ENCODE peak calls at places on chromosomes 12 and 14, in five cellular contexts. One of them, this sample, is unnamed.

GRCh38 chr14:23602181-23603095 is 23.8 kb upstream of the JPH4 start:
- DNase-seq in heart right ventricle: no peak
- DNase-seq in Karpas-422: no peak
- DNase-seq in MM.1S: no peak
- DNase-seq in heart left ventricle: no peak
- DNase-seq in this sample: no peak

GRCh38 chr12:121295746-121296617 is 527 bp downstream of the CAMKK2 start:
- DNase-seq in heart left ventricle: peak; percentile 33
- DNase-seq in heart right ventricle: peak; percentile 34
- DNase-seq in Karpas-422: peak; percentile 60
- DNase-seq in MM.1S: peak; percentile 6
- DNase-seq in this sample: no peak

GRCh38 chr14:95256011-95256775 is 63.5 kb downstream of the CLMN start:
- DNase-seq in heart left ventricle: no peak
- DNase-seq in heart right ventricle: no peak
- DNase-seq in Karpas-422: no peak
- DNase-seq in MM.1S: no peak
- DNase-seq in this sample: no peak

GRCh38 chr12:119006749-119007148 is 25.4 kb downstream of the SRRM4 start:
- DNase-seq in Karpas-422: no peak
- DNase-seq in heart left ventricle: no peak
- DNase-seq in heart right ventricle: no peak
- DNase-seq in MM.1S: no peak
- DNase-seq in this sample: no peak

GRCh38 chr12:2027379-2027778 is 23.1 kb upstream of the DCP1B start:
- DNase-seq in MM.1S: no peak
- DNase-seq in Karpas-422: no peak
- DNase-seq in heart left ventricle: no peak
- DNase-seq in heart right ventricle: no peak
- DNase-seq in this sample: no peak

GRCh38 chr14:51093371-51094281 is 1.3 kb downstream of the TRIM9 start:
- DNase-seq in MM.1S: no peak
- DNase-seq in Karpas-422: peak; percentile 73
- DNase-seq in heart right ventricle: no peak
- DNase-seq in heart left ventricle: no peak
- DNase-seq in this sample: no peak

GRCh38 chr12:70360218-70360617 is 5.9 kb upstream of the KCNMB4 start:
- DNase-seq in MM.1S: no peak
- DNase-seq in heart right ventricle: no peak
- DNase-seq in Karpas-422: peak; percentile 75
- DNase-seq in heart left ventricle: no peak
- DNase-seq in this sample: no peak

GRCh38 chr14:36217732-36218131 is 41.2 kb upstream of the PTCSC3 start:
- DNase-seq in heart right ventricle: no peak
- DNase-seq in Karpas-422: no peak
- DNase-seq in heart left ventricle: no peak
- DNase-seq in MM.1S: no peak
- DNase-seq in this sample: no peak

GRCh38 chr14:74563621-74564159 is 48.3 kb downstream of the LTBP2 start:
- DNase-seq in heart right ventricle: no peak
- DNase-seq in Karpas-422: no peak
- DNase-seq in heart left ventricle: no peak
- DNase-seq in MM.1S: no peak
- DNase-seq in this sample: no peak

GRCh38 chr12:103401421-103401820 is 94.3 kb downstream of the C12orf42 start:
- DNase-seq in MM.1S: no peak
- DNase-seq in heart left ventricle: no peak
- DNase-seq in Karpas-422: no peak
- DNase-seq in heart right ventricle: no peak
- DNase-seq in this sample: no peak

GRCh38 chr14:104870368-104871144 is 5.5 kb downstream of the CEP170B start:
- DNase-seq in MM.1S: no peak
- DNase-seq in heart left ventricle: no peak
- DNase-seq in heart right ventricle: no peak
- DNase-seq in Karpas-422: peak; percentile 80
- DNase-seq in this sample: peak; percentile 58

GRCh38 chr12:91511795-91512420 is 329.3 kb upstream of the DCN start:
- DNase-seq in heart right ventricle: no peak
- DNase-seq in Karpas-422: no peak
- DNase-seq in heart left ventricle: no peak
- DNase-seq in MM.1S: no peak
- DNase-seq in this sample: no peak

GRCh38 chr14:97719931-97720330 is 922.7 kb downstream of the VRK1 start:
- DNase-seq in MM.1S: no peak
- DNase-seq in heart left ventricle: no peak
- DNase-seq in heart right ventricle: no peak
- DNase-seq in Karpas-422: no peak
- DNase-seq in this sample: no peak

GRCh38 chr14:95562892-95563685 is 28.2 kb downstream of the GLRX5 start:
- DNase-seq in MM.1S: no peak
- DNase-seq in heart right ventricle: no peak
- DNase-seq in Karpas-422: peak; percentile 53
- DNase-seq in heart left ventricle: no peak
- DNase-seq in this sample: no peak

GRCh38 chr12:121632069-121632970 is 6.0 kb downstream of the ORAI1 start:
- DNase-seq in MM.1S: no peak
- DNase-seq in Karpas-422: no peak
- DNase-seq in heart left ventricle: no peak
- DNase-seq in heart right ventricle: no peak
- DNase-seq in this sample: no peak

GRCh38 chr14:85702191-85702590 is 172.2 kb downstream of the FLRT2 start:
- DNase-seq in MM.1S: no peak
- DNase-seq in Karpas-422: no peak
- DNase-seq in heart left ventricle: no peak
- DNase-seq in heart right ventricle: no peak
- DNase-seq in this sample: no peak

GRCh38 chr14:102427642-102428041 is 64.9 kb downstream of the TECPR2 start:
- DNase-seq in heart left ventricle: no peak
- DNase-seq in heart right ventricle: no peak
- DNase-seq in Karpas-422: no peak
- DNase-seq in MM.1S: no peak
- DNase-seq in this sample: no peak

GRCh38 chr14:21498540-21499526 is 12.3 kb downstream of the METTL3 start:
- DNase-seq in heart left ventricle: no peak
- DNase-seq in heart right ventricle: no peak
- DNase-seq in Karpas-422: peak; percentile 86
- DNase-seq in MM.1S: peak; percentile 27
- DNase-seq in this sample: no peak

GRCh38 chr14:77570706-77571293 is 45.6 kb downstream of the SPTLC2 start:
- DNase-seq in heart left ventricle: no peak
- DNase-seq in heart right ventricle: no peak
- DNase-seq in MM.1S: no peak
- DNase-seq in Karpas-422: no peak
- DNase-seq in this sample: no peak

GRCh38 chr12:69655616-69656336 is 43.3 kb downstream of the BEST3 start:
- DNase-seq in heart right ventricle: no peak
- DNase-seq in heart left ventricle: no peak
- DNase-seq in MM.1S: no peak
- DNase-seq in Karpas-422: no peak
- DNase-seq in this sample: no peak

GRCh38 chr12:51388826-51389225 is 2.4 kb downstream of the GALNT6 start:
- DNase-seq in heart left ventricle: no peak
- DNase-seq in Karpas-422: no peak
- DNase-seq in MM.1S: no peak
- DNase-seq in heart right ventricle: no peak
- DNase-seq in this sample: no peak

GRCh38 chr14:31834616-31835015 is 242.5 kb upstream of the ARHGAP5 start:
- DNase-seq in heart left ventricle: no peak
- DNase-seq in heart right ventricle: no peak
- DNase-seq in MM.1S: no peak
- DNase-seq in Karpas-422: no peak
- DNase-seq in this sample: no peak

GRCh38 chr14:35944847-35945246 is 118.7 kb downstream of the BRMS1L start:
- DNase-seq in heart right ventricle: no peak
- DNase-seq in Karpas-422: peak; percentile 73
- DNase-seq in heart left ventricle: no peak
- DNase-seq in MM.1S: peak; percentile 12
- DNase-seq in this sample: no peak

GRCh38 chr12:46524778-46525177 is 152.2 kb upstream of the SLC38A2 start:
- DNase-seq in heart right ventricle: peak; percentile 95
- DNase-seq in MM.1S: no peak
- DNase-seq in Karpas-422: no peak
- DNase-seq in heart left ventricle: peak; percentile 92
- DNase-seq in this sample: no peak

GRCh38 chr12:46523446-46523845 is 150.9 kb upstream of the SLC38A2 start:
- DNase-seq in heart right ventricle: no peak
- DNase-seq in Karpas-422: no peak
- DNase-seq in MM.1S: no peak
- DNase-seq in heart left ventricle: no peak
- DNase-seq in this sample: no peak

GRCh38 chr12:46521145-46521544 is 148.6 kb upstream of the SLC38A2 start:
- DNase-seq in Karpas-422: no peak
- DNase-seq in MM.1S: no peak
- DNase-seq in heart right ventricle: no peak
- DNase-seq in heart left ventricle: no peak
- DNase-seq in this sample: no peak

GRCh38 chr12:46523863-46524770 is 151.5 kb upstream of the SLC38A2 start:
- DNase-seq in MM.1S: peak; percentile 97
- DNase-seq in heart left ventricle: no peak
- DNase-seq in heart right ventricle: no peak
- DNase-seq in Karpas-422: no peak
- DNase-seq in this sample: peak; percentile 35

DNA sequence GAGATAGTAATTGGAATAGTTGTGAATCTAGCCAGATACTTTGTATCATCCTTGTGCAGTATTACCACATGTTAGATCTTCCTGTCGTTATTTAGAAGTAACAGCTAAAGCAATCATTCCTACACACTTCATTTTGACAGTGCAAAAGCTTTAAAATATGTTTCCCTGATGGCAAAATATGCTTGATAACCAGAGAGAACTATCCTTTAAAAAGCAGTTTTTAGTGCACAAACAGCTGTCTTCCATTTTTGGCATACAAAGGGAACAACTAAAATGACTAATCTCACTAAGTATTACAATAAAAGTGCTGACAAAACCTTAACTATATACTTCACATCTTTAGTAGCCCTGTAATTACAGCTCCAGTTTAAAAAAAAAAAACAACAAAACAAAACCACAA is 149.6 kb upstream of the SLC38A2 start:
- DNase-seq in heart left ventricle: no peak
- DNase-seq in heart right ventricle: no peak
- DNase-seq in MM.1S: no peak
- DNase-seq in Karpas-422: no peak
- DNase-seq in this sample: no peak
- H3K27ac ChIP-seq in heart left ventricle: no peak overlapping the region
- H3K27ac ChIP-seq in heart right ventricle: no peak overlapping the region
- H3K27ac ChIP-seq in MM.1S: no peak overlapping the region
- H3K27ac ChIP-seq in Karpas-422: no peak overlapping the region
- H3K27ac ChIP-seq in this sample: no peak overlapping the region

GRCh38 chr14:99740411-99740810 is 52.8 kb upstream of the EML1 start:
- DNase-seq in heart left ventricle: peak; percentile 61
- DNase-seq in MM.1S: no peak
- DNase-seq in Karpas-422: no peak
- DNase-seq in heart right ventricle: peak; percentile 61
- DNase-seq in this sample: no peak

GRCh38 chr14:99742074-99742473 is 51.1 kb upstream of the EML1 start:
- DNase-seq in MM.1S: no peak
- DNase-seq in heart right ventricle: no peak
- DNase-seq in Karpas-422: peak; percentile 52
- DNase-seq in heart left ventricle: no peak
- DNase-seq in this sample: no peak

GRCh38 chr14:99742509-99743487 is 50.4 kb upstream of the EML1 start:
- DNase-seq in heart left ventricle: no peak
- DNase-seq in Karpas-422: no peak
- DNase-seq in heart right ventricle: no peak
- DNase-seq in MM.1S: no peak
- DNase-seq in this sample: no peak

GRCh38 chr14:99744199-99744872 is 48.9 kb upstream of the EML1 start:
- DNase-seq in Karpas-422: no peak
- DNase-seq in MM.1S: no peak
- DNase-seq in heart left ventricle: no peak
- DNase-seq in heart right ventricle: no peak
- DNase-seq in this sample: no peak

DNA sequence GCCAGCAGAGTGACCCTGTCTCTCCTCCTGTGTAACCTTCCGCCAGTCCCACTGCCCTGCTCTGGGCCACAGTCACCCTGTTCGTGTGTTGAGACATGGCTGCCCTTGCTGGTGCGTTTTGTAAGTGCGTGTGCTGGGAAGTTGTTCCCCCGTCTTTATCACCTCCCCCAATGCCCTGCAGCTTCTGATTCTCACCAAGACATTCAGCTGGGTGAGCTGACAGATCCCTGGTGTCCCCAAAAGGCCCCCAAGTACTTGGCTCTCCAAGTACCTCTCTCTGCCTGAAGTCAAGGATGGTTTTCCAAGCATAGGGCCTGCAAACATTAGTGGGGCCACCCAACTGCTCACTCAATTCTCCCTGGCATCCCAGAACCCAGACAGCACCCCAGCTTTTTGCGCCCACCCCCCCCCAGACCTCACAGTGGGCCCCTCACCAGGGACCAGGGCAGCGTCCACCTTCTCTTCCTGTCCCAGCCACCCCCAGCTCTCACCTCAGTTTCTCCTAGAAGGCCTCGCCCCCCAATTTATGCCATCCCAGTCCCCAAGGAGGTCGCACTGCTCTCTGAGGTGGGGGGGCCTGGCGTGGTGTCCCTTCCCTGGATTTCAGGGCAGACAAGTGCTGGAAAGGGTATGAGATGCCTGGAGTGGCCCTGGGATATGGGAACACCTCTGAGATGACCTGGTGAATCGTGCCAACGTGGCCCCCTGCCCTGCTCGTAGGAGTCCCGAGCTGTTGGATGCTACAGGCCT is 51.8 kb upstream of the EML1 start:
- DNase-seq in MM.1S: no peak
- DNase-seq in Karpas-422: no peak
- DNase-seq in heart right ventricle: no peak
- DNase-seq in heart left ventricle: no peak
- DNase-seq in this sample: no peak
- H3K27ac ChIP-seq in MM.1S: no peak overlapping the region
- H3K27ac ChIP-seq in Karpas-422: no peak overlapping the region
- H3K27ac ChIP-seq in heart right ventricle: no peak overlapping the region
- H3K27ac ChIP-seq in heart left ventricle: no peak overlapping the region
- H3K27ac ChIP-seq in this sample: no peak overlapping the region

DNA sequence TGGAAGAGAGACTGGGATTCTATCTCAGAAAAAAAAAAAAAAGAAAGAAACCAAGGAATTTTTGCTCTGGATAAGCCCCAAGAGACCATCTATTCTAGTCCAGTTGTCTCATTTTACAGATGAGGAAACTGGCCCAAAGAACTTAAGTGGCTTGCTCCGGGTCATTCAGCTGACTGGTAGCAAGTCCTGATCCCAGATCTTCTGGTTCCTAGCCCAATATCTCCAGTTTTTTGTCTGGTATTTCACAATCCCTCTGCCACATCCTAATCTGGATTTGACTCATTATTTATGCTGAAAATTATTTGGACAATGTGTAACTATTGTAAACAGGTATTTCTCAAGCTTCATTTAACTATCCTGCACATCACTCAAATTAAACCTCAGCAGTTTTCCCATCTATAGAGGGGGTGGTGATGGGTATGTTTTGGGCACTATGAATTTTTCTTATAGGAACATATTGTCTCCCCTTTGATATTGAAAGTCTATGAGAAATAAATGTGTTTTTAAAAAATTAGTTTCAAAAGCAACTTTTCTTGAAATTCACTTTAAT is 43.4 kb downstream of the PPP2R5E start:
- DNase-seq in MM.1S: no peak
- DNase-seq in heart left ventricle: no peak
- DNase-seq in Karpas-422: no peak
- DNase-seq in heart right ventricle: no peak
- DNase-seq in this sample: no peak
- H3K27ac ChIP-seq in MM.1S: no peak overlapping the region
- H3K27ac ChIP-seq in heart left ventricle: no peak overlapping the region
- H3K27ac ChIP-seq in Karpas-422: no peak overlapping the region
- H3K27ac ChIP-seq in heart right ventricle: no peak overlapping the region
- H3K27ac ChIP-seq in this sample: no peak overlapping the region

GRCh38 chr12:131122631-131123030 is 168.9 kb downstream of the ADGRD1 start:
- DNase-seq in heart left ventricle: no peak
- DNase-seq in Karpas-422: no peak
- DNase-seq in heart right ventricle: no peak
- DNase-seq in MM.1S: no peak
- DNase-seq in this sample: peak; percentile 19
- H3K27ac ChIP-seq in heart left ventricle: no peak overlapping the region
- H3K27ac ChIP-seq in Karpas-422: no peak overlapping the region
- H3K27ac ChIP-seq in heart right ventricle: no peak overlapping the region
- H3K27ac ChIP-seq in MM.1S: no peak overlapping the region
- H3K27ac ChIP-seq in this sample: no peak overlapping the region